ENCODE peak calls at places on chromosomes 6 and 20, in six cellular contexts. M, G, K, O, U and X are unnamed samples.

GRCh38 chr6:104936766-104937535 is 20.0 kb upstream of the LIN28B start:
- DNase-seq in O (no peak), U (no peak), G (no peak), M (no peak), K (no peak), X (no peak)

GRCh38 chr20:10659651-10660601 is 13.9 kb downstream of the JAG1 start:
- DNase-seq in G (no peak), O (no peak), K (no peak), U (no peak), M (no peak), X (no peak)

GRCh38 chr20:59571591-59572314 is 32.6 kb upstream of the PHACTR3 start:
- DNase-seq in G (peak; percentile 22), M (no peak), O (peak; percentile 56), K (peak; percentile 53), U (peak; percentile 43), X (peak; percentile 76)

GRCh38 chr6:132734694-132735236 is 20.9 kb upstream of the VNN1 start:
- DNase-seq in G (no peak), K (no peak), U (no peak), M (peak; percentile 27), O (no peak), X (no peak)

GRCh38 chr6:67896476-67896875 is 738.6 kb upstream of the ADGRB3 start:
- DNase-seq in O (no peak), K (no peak), M (no peak), G (no peak), U (no peak), X (no peak)

GRCh38 chr6:37690964-37691735 is 6.5 kb downstream of the MDGA1 start:
- DNase-seq in K (no peak), M (no peak), G (no peak), U (no peak), O (no peak), X (no peak)

GRCh38 chr6:161194374-161194773 is 79.5 kb downstream of the AGPAT4 start:
- DNase-seq in U (no peak), M (no peak), O (no peak), K (no peak), G (no peak), X (no peak)

GRCh38 chr20:48128436-48128835 is 343.2 kb upstream of the SULF2 start:
- DNase-seq in M (no peak), U (no peak), O (no peak), G (no peak), K (no peak), X (no peak)

GRCh38 chr6:46932941-46933340 is 11.2 kb upstream of the ADGRF5 start:
- DNase-seq in U (no peak), G (no peak), K (no peak), O (no peak), M (no peak), X (no peak)

GRCh38 chr6:89508755-89509563 is 76.0 kb downstream of the ANKRD6 start:
- DNase-seq in K (no peak), G (no peak), M (no peak), O (no peak), U (no peak), X (no peak)

GRCh38 chr6:7997311-7997710 is 66.9 kb downstream of the BLOC1S5 start:
- DNase-seq in K (no peak), G (no peak), U (no peak), O (no peak), M (no peak), X (no peak)

GRCh38 chr6:41560440-41561192 is 14.4 kb downstream of the FOXP4 start:
- DNase-seq in K (peak; percentile 75), M (peak; percentile 95), U (peak; percentile 82), O (peak; percentile 16), G (peak; percentile 48), X (peak; percentile 87)

GRCh38 chr6:149334201-149334600 is 16.7 kb downstream of the TAB2 start:
- DNase-seq in O (no peak), M (no peak), U (no peak), G (no peak), K (no peak), X (no peak)

GRCh38 chr6:3228791-3229565 is 1.5 kb upstream of the TUBB2B start:
- DNase-seq in M (no peak), O (no peak), U (peak; percentile 84), K (no peak), G (no peak), X (no peak)

GRCh38 chr20:22303523-22303922 is 280.8 kb downstream of the FOXA2 start:
- DNase-seq in O (no peak), U (no peak), M (no peak), G (no peak), K (no peak), X (no peak)

GRCh38 chr20:39112196-39112743 is 150.1 kb downstream of the DHX35 start:
- DNase-seq in G (no peak), K (no peak), M (peak; percentile 5), O (peak; percentile 38), U (peak; percentile 29), X (peak; percentile 17)

GRCh38 chr6:2193931-2194330 is 51.5 kb downstream of the GMDS start:
- DNase-seq in M (no peak), U (no peak), K (no peak), O (no peak), G (no peak), X (no peak)

GRCh38 chr6:116557863-116558262 is 4.3 kb downstream of the CALHM4 start:
- DNase-seq in O (no peak), K (no peak), U (no peak), M (no peak), G (no peak), X (no peak)

GRCh38 chr6:40210628-40211056 is 276.4 kb upstream of the MOCS1 start:
- DNase-seq in U (no peak), M (no peak), G (no peak), O (no peak), K (no peak), X (peak; percentile 34)

GRCh38 chr6:159691133-159691962 is 1.7 kb downstream of the SOD2 start:
- DNase-seq in G (no peak), U (no peak), O (peak; percentile 75), M (peak; percentile 25), K (no peak), X (peak; percentile 57)

GRCh38 chr6:116329156-116329555 is 41.6 kb upstream of the DSE start:
- DNase-seq in M (no peak), K (no peak), G (no peak), O (no peak), U (no peak), X (no peak)

GRCh38 chr6:33116881-33117711 is 41.3 kb downstream of the HLA-DPB1 start:
- DNase-seq in G (no peak), U (no peak), O (no peak), M (no peak), K (no peak), X (no peak)

GRCh38 chr20:2292711-2293110 is 3.1 kb upstream of the TGM3 start:
- DNase-seq in U (no peak), O (no peak), G (no peak), M (no peak), K (no peak), X (no peak)

GRCh38 chr20:53739799-53740785 is 146.5 kb upstream of the ZNF217 start:
- DNase-seq in K (no peak), M (no peak), O (peak; percentile 65), G (no peak), U (no peak), X (no peak)

GRCh38 chr6:50602191-50602810 is 111.0 kb upstream of the TFAP2D start:
- DNase-seq in M (no peak), K (no peak), G (no peak), U (peak; percentile 2), O (peak; percentile 36), X (no peak)

GRCh38 chr6:169838291-169839028 is 87.0 kb downstream of the ERMARD start:
- DNase-seq in M (no peak), U (no peak), O (no peak), K (no peak), G (no peak), X (no peak)